ENCODE peak calls at places on chromosomes 3 and 15, in ten cellular contexts. X is ACHN; T is Peyer's patch; S is cardiac fibroblast; E is stimulated activated CD8-positive, alpha-beta memory T cell treated with anti-CD3 and anti-CD28 coated beads, Interleukin-15, amount 100 ng/mL, for 4 hours; J is SK-N-DZ; C is tibial nerve; U is stimulated activated CD4-positive, alpha-beta T cell treated with anti-CD3 and anti-CD28 coated beads, Interleukin-2, amount 100 ng/mL, for 24 hours; I is T-helper 17 cell; A is A549. N is an unnamed sample.

GRCh38 chr15:39171944-39172368 is 408.9 kb upstream of the THBS1 start:
- DNase-seq in X (peak; percentile 97), T (peak; percentile 62), S (peak; percentile 99), E (no peak), J (peak; percentile 29), C (peak; percentile 24), U (peak; percentile 47), I (no peak), A (peak; percentile 93), N (no peak)

GRCh38 chr3:182732232-182733015 is 60.9 kb upstream of the ATP11B start:
- DNase-seq in X (no peak), T (no peak), S (no peak), E (no peak), J (no peak), C (no peak), U (no peak), I (no peak), A (no peak), N (no peak)

GRCh38 chr15:90607361-90607760 is 77.6 kb downstream of the CRTC3 start:
- DNase-seq in X (no peak), T (no peak), S (no peak), E (no peak), J (no peak), C (no peak), U (no peak), I (no peak), A (no peak), N (no peak)

GRCh38 chr3:58334013-58334321 is 1.3 kb downstream of the PXK start:
- DNase-seq in X (no peak), T (peak; percentile 10), S (no peak), E (no peak), J (no peak), C (no peak), U (no peak), I (no peak), A (no peak), N (no peak)

GRCh38 chr15:57827021-57827420 is 120.5 kb downstream of the POLR2M start:
- DNase-seq in X (no peak), T (no peak), S (peak; percentile 14), E (no peak), J (no peak), C (no peak), U (no peak), I (no peak), A (no peak), N (no peak)

GRCh38 chr3:133117342-133117741 is 79.2 kb downstream of the TMEM108 start:
- DNase-seq in X (no peak), T (no peak), S (no peak), E (no peak), J (peak; percentile 69), C (no peak), U (no peak), I (no peak), A (no peak), N (no peak)

GRCh38 chr3:36514171-36514570 is 133.9 kb downstream of the STAC start:
- DNase-seq in X (no peak), T (no peak), S (peak; percentile 14), E (no peak), J (no peak), C (no peak), U (no peak), I (no peak), A (no peak), N (no peak)

GRCh38 chr15:48845123-48845522 is 32.8 kb upstream of the EID1 start:
- DNase-seq in X (no peak), T (no peak), S (no peak), E (no peak), J (no peak), C (no peak), U (no peak), I (no peak), A (no peak), N (no peak)

GRCh38 chr15:92597548-92597947 is 58.0 kb downstream of the FAM174B start:
- DNase-seq in X (no peak), T (no peak), S (no peak), E (no peak), J (no peak), C (no peak), U (no peak), I (no peak), A (no peak), N (no peak)

GRCh38 chr3:150370129-150370602 is 37.9 kb upstream of the TSC22D2 start:
- DNase-seq in X (peak; percentile 97), T (peak; percentile 64), S (peak; percentile 98), E (no peak), J (no peak), C (no peak), U (no peak), I (no peak), A (peak; percentile 95), N (no peak)

GRCh38 chr3:46846624-46847542 is 16.4 kb downstream of the MYL3 start:
- DNase-seq in X (no peak), T (no peak), S (no peak), E (no peak), J (no peak), C (no peak), U (no peak), I (no peak), A (no peak), N (no peak)

GRCh38 chr3:19946832-19947548 is at the start of gene RAB5A:
- DNase-seq in X (peak; percentile 96), T (peak; percentile 99), S (peak; percentile 99), E (peak; percentile 94), J (peak; percentile 99), C (peak; percentile 96), U (peak; percentile 96), I (peak; percentile 93), A (peak; percentile 99), N (peak; percentile 94)

GRCh38 chr3:177545964-177546363 is 348.7 kb upstream of the TBL1XR1 start:
- DNase-seq in X (no peak), T (no peak), S (no peak), E (no peak), J (no peak), C (no peak), U (no peak), I (no peak), A (no peak), N (no peak)

GRCh38 chr3:64740232-64740631 is 52.4 kb upstream of the ADAMTS9 start:
- DNase-seq in X (no peak), T (no peak), S (peak; percentile 69), E (no peak), J (no peak), C (no peak), U (no peak), I (no peak), A (no peak), N (no peak)

GRCh38 chr3:7282988-7283387 is 422.1 kb downstream of the GRM7 start:
- DNase-seq in X (peak; percentile 36), T (no peak), S (peak; percentile 3), E (no peak), J (no peak), C (no peak), U (no peak), I (no peak), A (no peak), N (no peak)

GRCh38 chr3:123739146-123739545 is 145.0 kb downstream of the MYLK start:
- DNase-seq in X (no peak), T (no peak), S (no peak), E (no peak), J (no peak), C (no peak), U (no peak), I (no peak), A (no peak), N (no peak)

GRCh38 chr3:129560269-129560787 is 17.4 kb downstream of the H1-8 start:
- DNase-seq in X (no peak), T (no peak), S (peak; percentile 64), E (no peak), J (peak; percentile 41), C (no peak), U (no peak), I (no peak), A (no peak), N (no peak)

GRCh38 chr3:54719914-54720313 is 207.9 kb downstream of the LRTM1 start:
- DNase-seq in X (no peak), T (no peak), S (no peak), E (no peak), J (no peak), C (no peak), U (no peak), I (no peak), A (no peak), N (no peak)

GRCh38 chr3:10561942-10562565 is 56.7 kb upstream of the ATP2B2 start:
- DNase-seq in X (no peak), T (no peak), S (no peak), E (no peak), J (no peak), C (no peak), U (peak; percentile 8), I (no peak), A (no peak), N (no peak)

N was measured in esophagus squamous epithelium.